ENCODE peak calls at places on chromosomes 2 and 18, in six cellular contexts. U is hepatic stellate cell, Z is fibroblast of pulmonary artery, O is ACHN, P is ecto neural progenitor cell, D is LoVo. A is an unnamed sample.

GRCh38 chr2:227180286-227180685 is 15.9 kb downstream of the COL4A3 start:
- DNase-seq in U (no peak), Z (no peak), O (peak), P (no peak), D (no peak), A (no peak)

GRCh38 chr2:232385660-232386489 is 7.3 kb downstream of the ALPP start:
- DNase-seq in U (peak), Z (peak), O (peak), P (peak), D (peak), A (no peak)

GRCh38 chr2:237441605-237442004 is 27.6 kb upstream of the COL6A3 start:
- DNase-seq in U (no peak), Z (peak), O (no peak), P (no peak), D (no peak), A (no peak)

GRCh38 chr2:201322772-201323171 is 34.4 kb downstream of the FLACC1 start:
- DNase-seq in U (no peak), Z (no peak), O (no peak), P (no peak), D (no peak), A (no peak)

GRCh38 chr2:53417385-53417784 is 350.2 kb upstream of the CHAC2 start:
- DNase-seq in U (no peak), Z (no peak), O (no peak), P (no peak), D (no peak), A (no peak)

GRCh38 chr2:236665572-236666118 is 96.0 kb downstream of the ACKR3 start:
- DNase-seq in U (no peak), Z (no peak), O (no peak), P (peak), D (peak), A (peak)

GRCh38 chr2:108909917-108910515 is 79.0 kb downstream of the EDAR start:
- DNase-seq in U (no peak), Z (no peak), O (no peak), P (no peak), D (no peak), A (no peak)

GRCh38 chr2:69693472-69694450 is 48.2 kb upstream of the ANXA4 start:
- DNase-seq in U (no peak), Z (no peak), O (no peak), P (no peak), D (no peak), A (no peak)

GRCh38 chr2:37274354-37274965 is 43.0 kb downstream of the NDUFAF7 start:
- DNase-seq in U (no peak), Z (peak), O (no peak), P (no peak), D (no peak), A (no peak)

GRCh38 chr18:58671941-58672565 is 788 bp downstream of the MALT1 start:
- DNase-seq in U (peak), Z (peak), O (peak), P (no peak), D (peak), A (no peak)

GRCh38 chr2:240217431-240218301 is 77.2 kb upstream of the OTOS start:
- DNase-seq in U (no peak), Z (no peak), O (no peak), P (peak), D (no peak), A (no peak)

GRCh38 chr2:152602750-152603149 is 114.5 kb downstream of the PRPF40A start:
- DNase-seq in U (no peak), Z (no peak), O (no peak), P (no peak), D (no peak), A (no peak)

GRCh38 chr2:199490049-199490448 is 32.3 kb upstream of the SATB2 start:
- DNase-seq in U (no peak), Z (no peak), O (no peak), P (no peak), D (no peak), A (no peak)

GRCh38 chr2:64137567-64137966 is 6.7 kb downstream of the PELI1 start:
- DNase-seq in U (no peak), Z (peak), O (no peak), P (no peak), D (no peak), A (no peak)

A was measured in RCC 7860.